ENCODE peak calls at places on chromosomes 7 and 10, in five cellular contexts. O is endothelial cell of umbilical vein, I is pancreas, L is left ventricle myocardium inferior, N is cardiac muscle cell. W is an unnamed sample.

GRCh38 chr7:82810558-82811259 is 352.0 kb downstream of the PCLO start:
- DNase-seq in O (peak; percentile 70), I (no peak), L (no peak), N (peak; percentile 76), W (no peak)

GRCh38 chr7:151275813-151276577 is 27.5 kb upstream of the SMARCD3 start:
- DNase-seq in O (no peak), I (peak; percentile 50), L (no peak), N (no peak), W (peak; percentile 23)

GRCh38 chr10:77552252-77552651 is 85.4 kb downstream of the KCNMA1 start:
- DNase-seq in O (no peak), I (no peak), L (no peak), N (no peak), W (no peak)

GRCh38 chr7:5666361-5666760 is 115.1 kb downstream of the RNF216 start:
- DNase-seq in O (no peak), I (no peak), L (no peak), N (no peak), W (no peak)

GRCh38 chr7:131480384-131481315 is 75.8 kb downstream of the PODXL start:
- DNase-seq in O (peak; percentile 85), I (no peak), L (no peak), N (peak; percentile 73), W (no peak)

GRCh38 chr10:14698487-14699170 is 76.1 kb downstream of the FAM107B start:
- DNase-seq in O (no peak), I (peak; percentile 13), L (no peak), N (peak; percentile 68), W (no peak)

GRCh38 chr7:32221056-32221455 is 150.8 kb upstream of the PDE1C start:
- DNase-seq in O (no peak), I (no peak), L (no peak), N (no peak), W (no peak)

GRCh38 chr7:106114735-106115383 is 2.7 kb upstream of the SYPL1 start:
- DNase-seq in O (no peak), I (no peak), L (no peak), N (no peak), W (no peak)

GRCh38 chr10:64036306-64036930 is 515.2 kb downstream of the REEP3 start:
- DNase-seq in O (no peak), I (no peak), L (no peak), N (peak; percentile 28), W (no peak)

GRCh38 chr7:55423891-55424290 is 58.8 kb downstream of the LANCL2 start:
- DNase-seq in O (no peak), I (no peak), L (no peak), N (no peak), W (no peak)

GRCh38 chr10:100803481-100803880 is 58.1 kb downstream of the PAX2 start:
- DNase-seq in O (no peak), I (no peak), L (no peak), N (no peak), W (no peak)

GRCh38 chr10:43045246-43045621 is 31.6 kb upstream of the RET start:
- DNase-seq in O (no peak), I (no peak), L (peak; percentile 3), N (no peak), W (no peak)

GRCh38 chr10:117492504-117492903 is 50.0 kb upstream of the EMX2 start:
- DNase-seq in O (no peak), I (no peak), L (no peak), N (no peak), W (no peak)

GRCh38 chr7:46153951-46154787 is 233.1 kb upstream of the IGFBP3 start:
- DNase-seq in O (no peak), I (no peak), L (no peak), N (no peak), W (no peak)

GRCh38 chr10:16436367-16436757 is 448 bp upstream of the PTER start:
- DNase-seq in O (no peak), I (no peak), L (no peak), N (no peak), W (no peak)

GRCh38 chr10:35427543-35427942 is 91.2 kb downstream of the CCNY start:
- DNase-seq in O (no peak), I (no peak), L (no peak), N (no peak), W (no peak)

GRCh38 chr10:35425596-35425995 is 89.3 kb downstream of the CCNY start:
- DNase-seq in O (peak; percentile 29), I (no peak), L (no peak), N (peak; percentile 27), W (no peak)

GRCh38 chr10:35426657-35427056 is 90.3 kb downstream of the CCNY start:
- DNase-seq in O (no peak), I (no peak), L (no peak), N (no peak), W (peak; percentile 1)

GRCh38 chr10:35424680-35425285 is 88.5 kb downstream of the CCNY start:
- DNase-seq in O (no peak), I (no peak), L (no peak), N (no peak), W (no peak)

GRCh38 chr10:35428521-35428920 is 92.2 kb downstream of the CCNY start:
- DNase-seq in O (no peak), I (no peak), L (no peak), N (no peak), W (no peak)
- H3K27ac ChIP-seq in O (no peak overlapping the region), I (no peak overlapping the region), L (no peak overlapping the region), N (no peak overlapping the region), W (no peak overlapping the region)

GRCh38 chr10:24723788-24724380 is at the start of gene ARHGAP21:
- DNase-seq in O (peak; percentile 73), I (peak; percentile 63), L (peak; percentile 81), N (peak; percentile 85), W (peak; percentile 76)

GRCh38 chr10:24724381-24725228 is 918 bp upstream of the ARHGAP21 start:
- DNase-seq in O (peak; percentile 97), I (peak; percentile 97), L (peak; percentile 98), N (peak; percentile 98), W (peak; percentile 98)

GRCh38 chr10:24726626-24727025 is 2.9 kb upstream of the ARHGAP21 start:
- DNase-seq in O (no peak), I (no peak), L (no peak), N (no peak), W (no peak)

GRCh38 chr10:24730811-24731210 is 7.1 kb upstream of the ARHGAP21 start:
- DNase-seq in O (no peak), I (no peak), L (no peak), N (no peak), W (no peak)

GRCh38 chr10:24727811-24728210 is 4.1 kb upstream of the ARHGAP21 start:
- DNase-seq in O (no peak), I (no peak), L (no peak), N (no peak), W (no peak)
- TF ChIP-seq CTCF in O (peak; percentile 8), I (no peak), L (no peak), N (peak; percentile 13), W (no peak)

DNA sequence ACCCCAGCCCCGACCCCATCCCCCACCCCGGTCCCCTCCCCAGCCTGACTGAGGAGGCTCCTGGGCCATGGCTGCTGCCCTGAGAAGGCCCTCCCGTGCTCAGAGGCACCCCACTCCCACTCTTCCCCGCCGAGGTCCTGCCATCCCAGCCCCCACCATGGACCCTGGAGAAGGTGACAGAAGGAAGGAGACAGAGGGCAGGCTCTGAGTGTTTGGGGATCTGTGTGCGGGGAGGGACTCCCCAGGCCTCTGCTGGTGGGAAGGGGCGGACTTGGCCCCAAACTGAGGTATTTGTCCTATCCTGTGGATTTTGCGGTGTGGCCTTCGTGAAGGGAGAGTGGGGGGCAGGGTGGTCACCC is 53.4 kb downstream of the PWWP2B start:
- DNase-seq in O (no peak), I (no peak), L (no peak), N (no peak), W (no peak)
- H3K27ac ChIP-seq in O (no peak overlapping the region), I (no peak overlapping the region), L (no peak overlapping the region), N (no peak overlapping the region), W (no peak overlapping the region)

DNA sequence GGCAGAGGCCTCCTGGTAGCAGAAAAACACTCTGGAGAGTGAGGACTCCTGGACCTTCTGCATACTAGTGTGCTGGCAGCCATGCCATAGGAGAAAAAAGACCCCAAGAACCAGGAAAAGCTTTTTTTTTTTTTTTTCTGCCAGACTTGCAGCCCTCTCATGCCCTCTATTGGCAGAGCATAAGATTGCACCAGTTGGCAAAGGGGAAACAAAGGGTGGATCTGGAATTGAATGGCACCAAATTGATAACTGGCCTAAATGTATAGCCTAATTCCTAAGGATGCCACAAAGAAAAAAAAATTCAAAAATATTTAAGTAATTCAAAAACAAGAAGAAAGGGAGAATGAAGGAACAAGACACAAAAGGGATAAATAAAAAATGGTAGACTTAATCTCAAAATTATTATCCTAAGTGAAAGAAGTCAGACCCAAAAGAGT is 112.5 kb upstream of the GHITM start:
- DNase-seq in O (peak; percentile 33), I (peak; percentile 11), L (no peak), N (peak; percentile 27), W (no peak)
- TF ChIP-seq CTCF in O (peak; percentile 59), I (peak; percentile 43), L (peak; percentile 64), N (peak; percentile 83), W (no peak)

W was measured in uterus.